ENCODE peak calls at places on chromosome 12, in nine cellular contexts. V, O, E, R, W, Z, G, C and L are unnamed samples.
A peak's percentile ranks its signal among the peaks of the same experiment; 100 is the strongest.

GRCh38 chr12:108765289-108765764 is 34.0 kb upstream of the CORO1C start:
- DNase-seq in Z (no peak), C (no peak), R (no peak), O (no peak), G (no peak), V (no peak), W (no peak), E (no peak), L (no peak)

GRCh38 chr12:105409881-105410471 is 79.5 kb downstream of the C12orf75 start:
- DNase-seq in V (no peak), Z (no peak), G (no peak), W (peak; percentile 75), R (no peak), E (no peak), O (no peak), C (peak; percentile 24), L (peak; percentile 20)

GRCh38 chr12:12087693-12088034 is 16.9 kb downstream of the BCL2L14 start:
- DNase-seq in Z (no peak), E (no peak), R (no peak), W (no peak), V (no peak), O (no peak), G (no peak), C (no peak), L (no peak)

GRCh38 chr12:45670339-45671065 is 59.0 kb upstream of the ARID2 start:
- DNase-seq in R (no peak), V (no peak), O (no peak), E (no peak), G (no peak), C (no peak), Z (peak; percentile 99), W (no peak), L (peak; percentile 18)

GRCh38 chr12:54593135-54593534 is 4.7 kb upstream of the PPP1R1A start:
- DNase-seq in G (no peak), E (no peak), V (peak; percentile 51), O (no peak), R (no peak), Z (no peak), C (peak; percentile 30), W (no peak), L (peak; percentile 35)

GRCh38 chr12:497501-498160 is 37.9 kb downstream of the B4GALNT3 start:
- DNase-seq in W (no peak), V (no peak), R (no peak), Z (no peak), O (no peak), G (peak; percentile 5), E (no peak), C (no peak), L (no peak)

GRCh38 chr12:946656-947055 is 2.8 kb downstream of the RAD52 start:
- DNase-seq in R (no peak), G (no peak), C (no peak), V (no peak), O (no peak), W (peak; percentile 26), Z (no peak), E (no peak), L (peak; percentile 44)

GRCh38 chr12:62802981-62803380 is 132.0 kb downstream of the PPM1H start:
- DNase-seq in V (no peak), R (no peak), G (no peak), E (no peak), C (no peak), O (no peak), Z (no peak), W (no peak), L (no peak)

GRCh38 chr12:120223458-120224303 is 22.8 kb upstream of the RPLP0 start:
- DNase-seq in O (no peak), R (no peak), Z (no peak), G (no peak), E (no peak), V (no peak), W (no peak), C (no peak), L (no peak)

GRCh38 chr12:1594045-1594294 is 411 bp downstream of the FBXL14 start:
- DNase-seq in Z (peak; percentile 30), E (peak; percentile 55), V (peak; percentile 76), O (no peak), R (no peak), C (no peak), W (no peak), G (peak; percentile 74), L (no peak)

GRCh38 chr12:57604454-57605307 is at the start of gene DTX3:
- DNase-seq in V (no peak), R (no peak), Z (no peak), G (peak; percentile 79), E (no peak), O (no peak), W (no peak), C (peak; percentile 64), L (peak; percentile 19)

GRCh38 chr12:20463920-20464524 is 95.7 kb downstream of the PDE3A start:
- DNase-seq in O (no peak), G (peak; percentile 21), W (peak; percentile 47), Z (peak; percentile 22), V (no peak), R (no peak), E (no peak), C (peak; percentile 17), L (peak; percentile 38)

GRCh38 chr12:93322784-93323183 is 54.9 kb upstream of the NUDT4 start:
- DNase-seq in C (no peak), Z (no peak), W (peak; percentile 41), G (no peak), V (peak; percentile 12), R (peak; percentile 54), E (no peak), O (no peak), L (peak; percentile 15)

GRCh38 chr12:131202592-131203378 is 249.1 kb downstream of the ADGRD1 start:
- DNase-seq in V (no peak), O (no peak), E (no peak), R (no peak), C (no peak), G (no peak), W (no peak), Z (no peak), L (no peak)

GRCh38 chr12:57190037-57190436 is 26.6 kb upstream of the NXPH4 start:
- DNase-seq in R (no peak), V (no peak), W (peak; percentile 50), O (no peak), E (no peak), Z (no peak), G (no peak), C (no peak), L (peak; percentile 28)

GRCh38 chr12:132328282-132329029 is 933 bp downstream of the GALNT9 start:
- DNase-seq in E (no peak), C (no peak), G (no peak), V (no peak), R (no peak), O (no peak), W (no peak), Z (no peak), L (no peak)

GRCh38 chr12:50314629-50315312 is 31.5 kb upstream of the LIMA1 start:
- DNase-seq in O (peak; percentile 8), V (peak; percentile 52), Z (no peak), G (peak; percentile 68), C (peak; percentile 49), R (no peak), W (peak; percentile 84), E (no peak), L (peak; percentile 78)

GRCh38 chr12:113829212-113829611 is 136.9 kb downstream of the RBM19 start:
- DNase-seq in O (no peak), Z (no peak), E (no peak), R (no peak), G (no peak), C (no peak), W (no peak), V (no peak), L (no peak)

GRCh38 chr12:12661086-12661485 is 34.9 kb downstream of the GPR19 start:
- DNase-seq in E (no peak), G (no peak), W (peak; percentile 86), O (no peak), R (no peak), Z (no peak), C (no peak), V (peak; percentile 36), L (peak; percentile 83)

GRCh38 chr12:190881-191280 is 23.1 kb downstream of the SLC6A12 start:
- DNase-seq in G (no peak), W (no peak), Z (no peak), O (no peak), R (no peak), E (no peak), C (no peak), V (no peak), L (no peak)

GRCh38 chr12:109240365-109240764 is 68.7 kb downstream of the FOXN4 start:
- DNase-seq in G (no peak), E (no peak), O (no peak), W (no peak), V (no peak), R (no peak), C (no peak), Z (no peak), L (no peak)

GRCh38 chr12:59429766-59430165 is 166.1 kb upstream of the SLC16A7 start:
- DNase-seq in C (no peak), E (no peak), Z (no peak), W (no peak), G (no peak), R (no peak), V (peak; percentile 36), O (no peak), L (peak; percentile 29)

GRCh38 chr12:117830471-117830870 is 138.3 kb downstream of the KSR2 start:
- DNase-seq in C (no peak), W (no peak), G (no peak), R (no peak), O (no peak), E (no peak), V (no peak), Z (no peak), L (no peak)

GRCh38 chr12:60231301-60231700 is 635.5 kb downstream of the SLC16A7 start:
- DNase-seq in O (no peak), W (no peak), R (no peak), C (no peak), V (no peak), Z (no peak), E (no peak), G (no peak), L (no peak)

GRCh38 chr12:121838096-121838495 is 20.6 kb downstream of the HPD start:
- DNase-seq in W (no peak), C (no peak), G (no peak), O (no peak), V (no peak), E (no peak), R (no peak), Z (no peak), L (no peak)

GRCh38 chr12:69284131-69284530 is 44.8 kb downstream of the CPSF6 start:
- DNase-seq in Z (no peak), R (no peak), C (peak; percentile 75), E (peak; percentile 35), O (peak; percentile 40), V (peak; percentile 68), G (peak; percentile 78), W (peak; percentile 81), L (peak; percentile 81)

GRCh38 chr12:52637299-52637698 is 14.7 kb downstream of the KRT2 start:
- DNase-seq in R (no peak), G (no peak), V (no peak), W (no peak), Z (no peak), C (no peak), O (no peak), E (no peak), L (no peak)

GRCh38 chr12:125470838-125471775 is 405.9 kb downstream of the AACS start:
- DNase-seq in G (no peak), W (no peak), C (peak; percentile 17), V (no peak), R (no peak), E (no peak), O (no peak), Z (no peak), L (no peak)

GRCh38 chr12:53097207-53097563 is 282 bp upstream of the IGFBP6 start:
- DNase-seq in V (no peak), W (peak; percentile 37), E (no peak), O (no peak), Z (no peak), C (no peak), R (no peak), G (peak; percentile 59), L (peak; percentile 43)

GRCh38 chr12:104667139-104667538 is 210.4 kb downstream of the CHST11 start:
- DNase-seq in E (no peak), W (peak; percentile 42), O (no peak), R (no peak), V (no peak), Z (no peak), G (no peak), C (peak; percentile 28), L (peak; percentile 78)

GRCh38 chr12:111429760-111430417 is 24.2 kb downstream of the SH2B3 start:
- DNase-seq in C (no peak), W (no peak), O (no peak), Z (no peak), E (peak; percentile 38), V (no peak), G (no peak), R (no peak), L (no peak)